ENCODE peak calls at places on chromosomes 3 and 15, in six cellular contexts. R, M, J, I, K and W are unnamed samples.

GRCh38 chr3:56813656-56813965 is 11.9 kb upstream of the ARHGEF3 start:
- DNase-seq in R (no peak), M (no peak), J (no peak), I (no peak), K (peak), W (no peak)

GRCh38 chr15:74821091-74821789 is 5.2 kb upstream of the CPLX3 start:
- DNase-seq in R (no peak), M (no peak), J (peak), I (peak), K (no peak), W (no peak)

GRCh38 chr3:173622156-173622555 is 224.6 kb downstream of the NLGN1 start:
- DNase-seq in R (no peak), M (no peak), J (peak), I (no peak), K (peak), W (peak)

GRCh38 chr15:31501536-31502157 is 175.0 kb downstream of the KLF13 start:
- DNase-seq in R (no peak), M (no peak), J (no peak), I (no peak), K (no peak), W (no peak)

GRCh38 chr3:152496716-152497115 is 228.0 kb downstream of the MBNL1 start:
- DNase-seq in R (no peak), M (no peak), J (no peak), I (no peak), K (no peak), W (no peak)

GRCh38 chr3:127769284-127770081 is 52.8 kb downstream of the MGLL start:
- DNase-seq in R (no peak), M (no peak), J (no peak), I (no peak), K (no peak), W (no peak)

GRCh38 chr15:40414816-40415215 is 9.2 kb downstream of the IVD start:
- DNase-seq in R (no peak), M (no peak), J (no peak), I (no peak), K (no peak), W (no peak)

GRCh38 chr3:73511555-73511954 is 113.2 kb downstream of the PDZRN3 start:
- DNase-seq in R (peak), M (no peak), J (no peak), I (no peak), K (no peak), W (no peak)

GRCh38 chr15:62350744-62351143 is 185.7 kb upstream of the C2CD4B start:
- DNase-seq in R (no peak), M (no peak), J (no peak), I (no peak), K (no peak), W (no peak)

GRCh38 chr3:153910387-153910786 is 210.8 kb upstream of the ARHGEF26 start:
- DNase-seq in R (no peak), M (no peak), J (no peak), I (no peak), K (no peak), W (no peak)

GRCh38 chr3:195556390-195556789 is 13.3 kb upstream of the PPP1R2 start:
- DNase-seq in R (peak), M (peak), J (peak), I (no peak), K (no peak), W (no peak)

GRCh38 chr15:40755821-40756220 is 767 bp upstream of the RMDN3 start:
- DNase-seq in R (no peak), M (no peak), J (no peak), I (no peak), K (no peak), W (no peak)

GRCh38 chr3:105255351-105255750 is 111.4 kb upstream of the ALCAM start:
- DNase-seq in R (no peak), M (no peak), J (no peak), I (peak), K (no peak), W (no peak)

GRCh38 chr15:69253156-69253555 is 45.6 kb upstream of the PAQR5 start:
- DNase-seq in R (no peak), M (peak), J (peak), I (peak), K (peak), W (peak)

GRCh38 chr3:53102601-53103147 is 27.6 kb downstream of the RFT1 start:
- DNase-seq in R (no peak), M (no peak), J (peak), I (no peak), K (no peak), W (no peak)

GRCh38 chr3:1252061-1252430 is 159.2 kb downstream of the CNTN6 start:
- DNase-seq in R (no peak), M (no peak), J (no peak), I (no peak), K (no peak), W (no peak)

GRCh38 chr3:176663819-176664218 is 533.5 kb downstream of the TBL1XR1 start:
- DNase-seq in R (no peak), M (peak), J (peak), I (peak), K (peak), W (peak)

GRCh38 chr15:41969851-41970431 is 2.4 kb downstream of the EHD4 start:
- DNase-seq in R (no peak), M (no peak), J (no peak), I (peak), K (peak), W (no peak)

GRCh38 chr3:123089611-123090301 is 22.9 kb downstream of the PDIA5 start:
- DNase-seq in R (peak), M (no peak), J (peak), I (no peak), K (no peak), W (peak)

GRCh38 chr3:122247087-122247824 is 63.8 kb downstream of the CASR start:
- DNase-seq in R (no peak), M (no peak), J (no peak), I (no peak), K (no peak), W (no peak)

GRCh38 chr3:13414040-13414729 is 5.9 kb downstream of the NUP210 start:
- DNase-seq in R (no peak), M (no peak), J (no peak), I (no peak), K (peak), W (no peak)

GRCh38 chr3:9703736-9704342 is at the start of gene CPNE9:
- DNase-seq in R (no peak), M (no peak), J (peak), I (no peak), K (no peak), W (no peak)

GRCh38 chr3:126346466-126346865 is 10.7 kb downstream of the KLF15 start:
- DNase-seq in R (no peak), M (no peak), J (no peak), I (no peak), K (no peak), W (no peak)

GRCh38 chr3:25433868-25434267 is 5.8 kb downstream of the RARB start:
- DNase-seq in R (no peak), M (peak), J (no peak), I (no peak), K (peak), W (no peak)

GRCh38 chr15:44219073-44219472 is 24.0 kb upstream of the FRMD5 start:
- DNase-seq in R (no peak), M (no peak), J (no peak), I (no peak), K (no peak), W (no peak)

GRCh38 chr3:67113802-67114407 is 115.8 kb downstream of the KBTBD8 start:
- DNase-seq in R (peak), M (peak), J (peak), I (peak), K (peak), W (peak)

GRCh38 chr3:38987456-38987855 is 64.3 kb downstream of the SCN11A start:
- DNase-seq in R (no peak), M (no peak), J (no peak), I (no peak), K (no peak), W (no peak)

GRCh38 chr15:66832679-66833078 is 130.6 kb downstream of the SMAD6 start:
- DNase-seq in R (no peak), M (no peak), J (peak), I (no peak), K (no peak), W (peak)

GRCh38 chr15:64877435-64877834 is 34.3 kb upstream of the ANKDD1A start:
- DNase-seq in R (no peak), M (no peak), J (no peak), I (no peak), K (no peak), W (no peak)

GRCh38 chr15:39748276-39748675 is 34.4 kb downstream of the FSIP1 start:
- DNase-seq in R (no peak), M (peak), J (peak), I (peak), K (no peak), W (no peak)

GRCh38 chr3:84547207-84547606 is 411.6 kb upstream of the CADM2 start:
- DNase-seq in R (no peak), M (no peak), J (no peak), I (no peak), K (no peak), W (no peak)

GRCh38 chr3:8942746-8943488 is 20.4 kb downstream of the RAD18 start:
- DNase-seq in R (no peak), M (no peak), J (no peak), I (no peak), K (no peak), W (no peak)

GRCh38 chr3:193828477-193828876 is 235.5 kb downstream of the OPA1 start:
- DNase-seq in R (no peak), M (no peak), J (no peak), I (peak), K (no peak), W (no peak)

GRCh38 chr15:70032509-70032908 is 65.2 kb downstream of the TLE3 start:
- DNase-seq in R (no peak), M (no peak), J (no peak), I (no peak), K (no peak), W (no peak)

GRCh38 chr15:100332231-100332630 is 9.5 kb downstream of the ADAMTS17 start:
- DNase-seq in R (no peak), M (no peak), J (no peak), I (no peak), K (no peak), W (no peak)

GRCh38 chr3:192130534-192131132 is 596.7 kb downstream of the FGF12 start:
- DNase-seq in R (peak), M (peak), J (peak), I (peak), K (peak), W (no peak)

GRCh38 chr3:126348308-126348920 is 8.8 kb downstream of the KLF15 start:
- DNase-seq in R (no peak), M (peak), J (peak), I (no peak), K (peak), W (no peak)

GRCh38 chr3:87335931-87336330 is 59.5 kb upstream of the POU1F1 start:
- DNase-seq in R (no peak), M (no peak), J (no peak), I (peak), K (no peak), W (no peak)